ENCODE peak calls at places on chromosomes 2 and 18, in four cellular contexts. B is GM12878, H is left ventricle myocardium inferior, G is mucosa of descending colon. R is an unnamed sample.

GRCh38 chr2:37377187-37377532 is 32.7 kb downstream of the QPCT start:
- DNase-seq in B (peak; percentile 40), G (no peak), H (no peak), R (no peak)

GRCh38 chr18:77103991-77104521 is 28.5 kb downstream of the MBP start:
- DNase-seq in H (no peak), B (no peak), G (no peak), R (no peak)

GRCh38 chr18:45437399-45437798 is 177.9 kb upstream of the SLC14A2 start:
- DNase-seq in G (no peak), B (no peak), H (no peak), R (no peak)

GRCh38 chr18:12315481-12315880 is 7.4 kb downstream of the TUBB6 start:
- DNase-seq in B (no peak), G (no peak), H (no peak), R (no peak)

GRCh38 chr2:195696012-195696411 is 39.0 kb downstream of the SLC39A10 start:
- DNase-seq in G (no peak), B (no peak), H (no peak), R (no peak)

GRCh38 chr2:105718846-105719432 is 25.8 kb upstream of the NCK2 start:
- DNase-seq in G (no peak), H (no peak), B (no peak), R (no peak)

GRCh38 chr2:226798422-226799210 is 1.0 kb downstream of the IRS1 start:
- DNase-seq in H (peak; percentile 43), G (peak; percentile 69), B (no peak), R (peak; percentile 23)

GRCh38 chr2:174965992-174966789 is 39.0 kb downstream of the CHN1 start:
- DNase-seq in B (no peak), H (no peak), G (no peak), R (no peak)

GRCh38 chr2:241950413-241950863 is 80.9 kb downstream of the RTP5 start:
- DNase-seq in H (no peak), G (no peak), B (no peak), R (no peak)

GRCh38 chr2:206521612-206522011 is 78.3 kb downstream of the ADAM23 start:
- DNase-seq in G (no peak), H (no peak), B (no peak), R (no peak)

GRCh38 chr2:192194065-192194865 is 468 bp downstream of the TMEFF2 start:
- DNase-seq in G (peak; percentile 14), H (peak; percentile 19), B (no peak), R (no peak)

GRCh38 chr2:101850450-101850849 is 141.3 kb upstream of the IL1R2 start:
- DNase-seq in G (no peak), B (no peak), H (no peak), R (no peak)

GRCh38 chr2:203915256-203915655 is 21.3 kb upstream of the ICOS start:
- DNase-seq in H (no peak), B (no peak), G (no peak), R (no peak)

GRCh38 chr2:129274038-129274415 is 705.4 kb upstream of the RAB6C start:
- DNase-seq in G (no peak), B (no peak), H (no peak), R (no peak)

GRCh38 chr2:127308586-127309138 is 14.7 kb upstream of the ERCC3 start:
- DNase-seq in G (no peak), B (no peak), H (no peak), R (no peak)

GRCh38 chr18:2985628-2986027 is 27.3 kb downstream of the LPIN2 start:
- DNase-seq in H (no peak), B (no peak), G (no peak), R (no peak)

GRCh38 chr2:136206613-136207012 is 88.7 kb upstream of the CXCR4 start:
- DNase-seq in H (no peak), B (peak; percentile 79), G (no peak), R (no peak)

GRCh38 chr2:138503652-138504051 is 2.1 kb downstream of the SPOPL start:
- DNase-seq in G (no peak), H (no peak), B (no peak), R (no peak)

GRCh38 chr2:101736861-101737291 is 39.4 kb downstream of the MAP4K4 start:
- DNase-seq in H (no peak), B (no peak), G (no peak), R (no peak)

GRCh38 chr2:163345795-163346573 is 389.8 kb downstream of the FIGN start:
- DNase-seq in G (no peak), B (peak; percentile 25), H (no peak), R (peak; percentile 5)

GRCh38 chr2:163348843-163349395 is 386.9 kb downstream of the FIGN start:
- DNase-seq in G (no peak), B (no peak), H (no peak), R (no peak)

GRCh38 chr2:163351966-163352365 is 383.8 kb downstream of the FIGN start:
- DNase-seq in B (no peak), G (no peak), H (no peak), R (no peak)

GRCh38 chr2:163343316-163343715 is 392.5 kb downstream of the FIGN start:
- DNase-seq in H (no peak), B (no peak), G (no peak), R (no peak)

GRCh38 chr2:163347982-163348842 is 387.6 kb downstream of the FIGN start:
- DNase-seq in H (peak; percentile 75), G (peak; percentile 58), B (no peak), R (peak; percentile 61)
- H3K4me1 ChIP-seq in H (peaks cover 22% of the 10 kb centered on the region), G (no peaks in the 10 kb centered on the region), B (no peaks in the 10 kb centered on the region), R (peaks cover 21% of the 10 kb centered on the region)

DNA sequence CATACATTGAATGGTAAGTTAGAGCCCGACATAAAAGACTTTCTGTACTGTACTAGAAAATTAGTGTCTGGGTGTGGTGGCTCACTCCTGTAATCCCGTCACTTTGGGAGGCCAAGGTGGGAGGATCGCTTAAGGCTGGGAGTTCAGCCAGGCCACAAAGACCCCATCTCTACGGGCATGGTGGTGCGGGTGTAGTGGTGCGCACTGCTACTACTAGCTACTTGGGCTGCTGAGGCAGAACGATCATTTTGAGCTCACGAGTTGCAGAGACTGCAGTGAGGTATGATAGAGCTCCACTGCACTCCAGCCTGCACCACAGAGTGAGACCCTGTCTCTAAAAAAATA is 2.3 kb downstream of the MARCHF7 start:
- DNase-seq in H (no peak), G (no peak), B (no peak), R (no peak)
- H3K4me3 ChIP-seq in H (peak overlapping the region; percentile 96), G (no peak overlapping the region), B (peak overlapping the region; percentile 99), R (no peak overlapping the region)

GRCh38 chr2:94870392-94871225 is 621 bp upstream of the TEKT4 start:
- DNase-seq in H (peak; percentile 9), B (no peak), G (no peak), R (no peak)
- TF ChIP-seq CTCF in H (peak; percentile 34), B (peak; percentile 48), G (no peak), R (no peak)

GRCh38 chr2:230790981-230791380 is 73.8 kb upstream of the ITM2C start:
- DNase-seq in H (peak; percentile 33), B (no peak), G (no peak), R (no peak)

GRCh38 chr2:230796280-230796862 is 68.4 kb upstream of the ITM2C start:
- DNase-seq in B (no peak), G (no peak), H (no peak), R (no peak)

GRCh38 chr2:230795856-230796255 is 68.9 kb upstream of the ITM2C start:
- DNase-seq in G (no peak), B (no peak), H (no peak), R (peak; percentile 55)

GRCh38 chr2:230794472-230794871 is 70.3 kb upstream of the ITM2C start:
- DNase-seq in G (no peak), B (no peak), H (no peak), R (no peak)

DNA sequence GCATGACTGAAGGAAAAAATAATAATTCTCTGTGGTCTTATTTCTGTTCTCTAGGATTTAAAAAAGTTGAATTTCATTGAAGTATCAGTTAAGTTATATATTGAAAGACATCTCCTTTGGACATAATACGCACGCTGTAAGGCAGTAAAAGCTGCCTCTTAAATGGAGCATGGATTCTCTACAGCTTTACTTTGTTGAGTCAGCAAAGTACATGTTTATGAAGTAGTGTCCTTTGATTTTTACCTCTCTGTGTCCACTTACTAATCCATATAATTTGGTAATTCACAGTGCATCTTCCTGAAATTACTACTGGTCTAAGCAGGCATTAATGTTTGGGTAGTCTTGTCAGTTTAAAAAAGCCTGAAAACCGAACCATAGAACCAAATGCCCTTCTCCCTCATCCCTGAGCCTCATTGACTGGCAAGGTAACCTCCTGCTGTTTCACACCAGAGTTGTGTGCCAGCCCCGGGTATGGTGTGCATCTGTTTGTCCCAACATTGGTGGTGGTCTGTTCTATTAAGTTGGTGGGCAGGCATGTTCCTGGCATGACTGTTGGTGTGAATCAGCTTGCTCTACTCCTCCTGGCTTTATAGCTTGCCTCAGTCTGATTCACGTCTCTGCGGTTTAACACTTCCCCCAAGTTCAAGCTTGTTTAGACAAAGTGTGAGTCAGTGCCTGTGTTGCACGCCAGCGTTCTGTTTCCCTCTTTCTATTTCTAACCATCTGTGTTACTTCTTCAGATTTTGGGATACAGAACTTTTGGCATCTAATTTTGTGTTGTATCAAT is 71.0 kb upstream of the ITM2C start:
- DNase-seq in B (no peak), G (peak; percentile 45), H (peak; percentile 54), R (peak; percentile 29)
- H3K4me1 ChIP-seq in B (peaks cover 17% of the 10 kb centered on the region), G (peaks cover 28% of the 10 kb centered on the region), H (peaks cover 71% of the 10 kb centered on the region), R (peaks cover 54% of the 10 kb centered on the region)

DNA sequence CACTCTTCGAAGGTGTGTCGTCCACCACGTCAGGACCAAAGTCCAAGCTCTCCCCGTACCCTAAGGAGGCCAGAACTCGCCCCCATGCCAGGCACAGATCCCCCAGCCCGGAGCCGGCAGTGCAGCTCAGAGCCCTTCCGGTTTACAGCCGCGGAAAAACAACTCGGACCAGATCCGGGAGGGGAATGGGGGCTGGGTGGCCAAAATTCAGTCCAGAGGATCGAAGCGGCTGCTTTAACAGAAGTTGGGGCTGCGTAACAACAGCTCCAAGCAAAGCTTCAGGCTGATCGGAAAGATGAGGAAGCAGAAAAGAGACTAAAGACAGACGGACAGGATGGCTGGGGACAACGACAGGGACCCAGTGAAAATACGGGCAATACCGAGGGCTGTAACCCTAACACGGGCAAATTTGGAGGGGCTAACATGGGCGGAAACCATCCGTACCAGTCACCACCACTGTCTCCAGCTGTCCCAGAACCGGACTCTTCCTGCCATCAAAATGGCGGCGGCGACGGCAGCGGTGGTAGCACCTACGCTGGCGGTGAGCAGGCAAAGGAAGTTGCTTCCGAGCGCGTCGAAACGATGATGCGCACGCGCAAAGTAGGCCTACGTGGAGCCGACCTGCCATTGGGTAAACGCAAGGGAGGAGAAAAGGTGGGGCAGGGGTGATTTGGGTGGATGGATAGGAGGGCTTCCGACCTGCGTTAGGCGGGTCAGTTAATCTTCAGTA is at the start of gene MMADHC:
- DNase-seq in B (peak; percentile 88), H (peak; percentile 94), G (peak; percentile 95), R (peak; percentile 94)
- H3K4me3 ChIP-seq in B (peak within 1 kb of the TSS; percentile 97), H (peak within 1 kb of the TSS; percentile 86), G (peak within 1 kb of the TSS; percentile 62), R (peak within 1 kb of the TSS; percentile 88)